ENCODE peak calls at places on chromosomes 16 and 17, in nine cellular contexts. One of them, this sample, is unnamed.

GRCh38 chr16:25110392-25110947 is 1.1 kb upstream of the LCMT1 start:
- DNase-seq in transverse colon: peak; percentile 24
- DNase-seq in stomach: no peak
- DNase-seq in esophagus muscularis mucosa: no peak
- DNase-seq in HCT116: no peak
- DNase-seq in breast epithelium: no peak
- DNase-seq in suprapubic skin: no peak
- DNase-seq in SK-N-SH: no peak
- DNase-seq in upper lobe of left lung: no peak
- DNase-seq in this sample: no peak

GRCh38 chr16:48818257-48818656 is 208.3 kb upstream of the N4BP1 start:
- DNase-seq in transverse colon: no peak
- DNase-seq in stomach: no peak
- DNase-seq in upper lobe of left lung: no peak
- DNase-seq in esophagus muscularis mucosa: peak; percentile 90
- DNase-seq in breast epithelium: no peak
- DNase-seq in suprapubic skin: no peak
- DNase-seq in HCT116: no peak
- DNase-seq in SK-N-SH: no peak
- DNase-seq in this sample: no peak

GRCh38 chr17:40937384-40937819 is at the start of gene KRT23:
- DNase-seq in esophagus muscularis mucosa: no peak
- DNase-seq in suprapubic skin: no peak
- DNase-seq in upper lobe of left lung: no peak
- DNase-seq in stomach: peak; percentile 32
- DNase-seq in SK-N-SH: no peak
- DNase-seq in transverse colon: no peak
- DNase-seq in breast epithelium: peak; percentile 72
- DNase-seq in HCT116: no peak
- DNase-seq in this sample: no peak

GRCh38 chr17:75516619-75517276 is 420 bp downstream of the TSEN54 start:
- DNase-seq in breast epithelium: no peak
- DNase-seq in stomach: no peak
- DNase-seq in esophagus muscularis mucosa: no peak
- DNase-seq in HCT116: no peak
- DNase-seq in transverse colon: peak; percentile 41
- DNase-seq in suprapubic skin: no peak
- DNase-seq in upper lobe of left lung: no peak
- DNase-seq in SK-N-SH: no peak
- DNase-seq in this sample: peak; percentile 91

GRCh38 chr17:16171613-16172012 is 43.7 kb downstream of the NCOR1 start:
- DNase-seq in suprapubic skin: no peak
- DNase-seq in HCT116: no peak
- DNase-seq in esophagus muscularis mucosa: no peak
- DNase-seq in stomach: peak; percentile 63
- DNase-seq in SK-N-SH: no peak
- DNase-seq in upper lobe of left lung: peak; percentile 36
- DNase-seq in breast epithelium: no peak
- DNase-seq in transverse colon: no peak
- DNase-seq in this sample: no peak

GRCh38 chr16:8626946-8627345 is 5.4 kb downstream of the METTL22 start:
- DNase-seq in upper lobe of left lung: no peak
- DNase-seq in stomach: no peak
- DNase-seq in breast epithelium: no peak
- DNase-seq in esophagus muscularis mucosa: no peak
- DNase-seq in SK-N-SH: no peak
- DNase-seq in suprapubic skin: no peak
- DNase-seq in HCT116: no peak
- DNase-seq in transverse colon: no peak
- DNase-seq in this sample: peak; percentile 52

GRCh38 chr16:3656491-3657468 is 2.3 kb downstream of the DNASE1 start:
- DNase-seq in breast epithelium: no peak
- DNase-seq in HCT116: no peak
- DNase-seq in stomach: no peak
- DNase-seq in transverse colon: no peak
- DNase-seq in SK-N-SH: no peak
- DNase-seq in esophagus muscularis mucosa: no peak
- DNase-seq in upper lobe of left lung: no peak
- DNase-seq in suprapubic skin: peak; percentile 55
- DNase-seq in this sample: peak; percentile 56

GRCh38 chr17:50621562-50621961 is 13.1 kb upstream of the ABCC3 start:
- DNase-seq in breast epithelium: no peak
- DNase-seq in HCT116: no peak
- DNase-seq in transverse colon: no peak
- DNase-seq in esophagus muscularis mucosa: no peak
- DNase-seq in SK-N-SH: peak; percentile 73
- DNase-seq in suprapubic skin: no peak
- DNase-seq in upper lobe of left lung: peak; percentile 32
- DNase-seq in stomach: no peak
- DNase-seq in this sample: no peak

GRCh38 chr17:56597495-56597990 is 4.0 kb downstream of the NOG start:
- DNase-seq in HCT116: no peak
- DNase-seq in SK-N-SH: peak; percentile 56
- DNase-seq in upper lobe of left lung: no peak
- DNase-seq in stomach: no peak
- DNase-seq in breast epithelium: no peak
- DNase-seq in transverse colon: no peak
- DNase-seq in esophagus muscularis mucosa: no peak
- DNase-seq in suprapubic skin: no peak
- DNase-seq in this sample: no peak

GRCh38 chr16:56181401-56181800 is 9.9 kb upstream of the GNAO1 start:
- DNase-seq in esophagus muscularis mucosa: no peak
- DNase-seq in suprapubic skin: no peak
- DNase-seq in upper lobe of left lung: no peak
- DNase-seq in SK-N-SH: no peak
- DNase-seq in HCT116: no peak
- DNase-seq in transverse colon: no peak
- DNase-seq in stomach: no peak
- DNase-seq in breast epithelium: no peak
- DNase-seq in this sample: no peak

GRCh38 chr16:81732699-81733098 is 46.4 kb upstream of the PLCG2 start:
- DNase-seq in upper lobe of left lung: no peak
- DNase-seq in stomach: no peak
- DNase-seq in breast epithelium: no peak
- DNase-seq in transverse colon: no peak
- DNase-seq in HCT116: no peak
- DNase-seq in esophagus muscularis mucosa: no peak
- DNase-seq in SK-N-SH: no peak
- DNase-seq in suprapubic skin: no peak
- DNase-seq in this sample: no peak

GRCh38 chr17:57602896-57603295 is 142.2 kb downstream of the CCDC182 start:
- DNase-seq in SK-N-SH: no peak
- DNase-seq in suprapubic skin: no peak
- DNase-seq in transverse colon: no peak
- DNase-seq in HCT116: no peak
- DNase-seq in upper lobe of left lung: no peak
- DNase-seq in stomach: no peak
- DNase-seq in esophagus muscularis mucosa: no peak
- DNase-seq in breast epithelium: no peak
- DNase-seq in this sample: no peak

GRCh38 chr16:58127634-58128033 is 1.5 kb downstream of the CFAP20 start:
- DNase-seq in breast epithelium: no peak
- DNase-seq in HCT116: no peak
- DNase-seq in upper lobe of left lung: no peak
- DNase-seq in SK-N-SH: no peak
- DNase-seq in transverse colon: no peak
- DNase-seq in stomach: no peak
- DNase-seq in esophagus muscularis mucosa: no peak
- DNase-seq in suprapubic skin: no peak
- DNase-seq in this sample: no peak
- H3K4me3 ChIP-seq in breast epithelium: peak overlapping the region; percentile 97
- H3K4me3 ChIP-seq in HCT116: peak overlapping the region; percentile 94
- H3K4me3 ChIP-seq in upper lobe of left lung: peak overlapping the region; percentile 93
- H3K4me3 ChIP-seq in SK-N-SH: peak overlapping the region; percentile 92
- H3K4me3 ChIP-seq in transverse colon: no peak overlapping the region
- H3K4me3 ChIP-seq in stomach: peak overlapping the region; percentile 93
- H3K4me3 ChIP-seq in esophagus muscularis mucosa: peak overlapping the region; percentile 94
- H3K4me3 ChIP-seq in suprapubic skin: peak overlapping the region; percentile 89
- H3K4me3 ChIP-seq in this sample: peak overlapping the region; percentile 92

DNA sequence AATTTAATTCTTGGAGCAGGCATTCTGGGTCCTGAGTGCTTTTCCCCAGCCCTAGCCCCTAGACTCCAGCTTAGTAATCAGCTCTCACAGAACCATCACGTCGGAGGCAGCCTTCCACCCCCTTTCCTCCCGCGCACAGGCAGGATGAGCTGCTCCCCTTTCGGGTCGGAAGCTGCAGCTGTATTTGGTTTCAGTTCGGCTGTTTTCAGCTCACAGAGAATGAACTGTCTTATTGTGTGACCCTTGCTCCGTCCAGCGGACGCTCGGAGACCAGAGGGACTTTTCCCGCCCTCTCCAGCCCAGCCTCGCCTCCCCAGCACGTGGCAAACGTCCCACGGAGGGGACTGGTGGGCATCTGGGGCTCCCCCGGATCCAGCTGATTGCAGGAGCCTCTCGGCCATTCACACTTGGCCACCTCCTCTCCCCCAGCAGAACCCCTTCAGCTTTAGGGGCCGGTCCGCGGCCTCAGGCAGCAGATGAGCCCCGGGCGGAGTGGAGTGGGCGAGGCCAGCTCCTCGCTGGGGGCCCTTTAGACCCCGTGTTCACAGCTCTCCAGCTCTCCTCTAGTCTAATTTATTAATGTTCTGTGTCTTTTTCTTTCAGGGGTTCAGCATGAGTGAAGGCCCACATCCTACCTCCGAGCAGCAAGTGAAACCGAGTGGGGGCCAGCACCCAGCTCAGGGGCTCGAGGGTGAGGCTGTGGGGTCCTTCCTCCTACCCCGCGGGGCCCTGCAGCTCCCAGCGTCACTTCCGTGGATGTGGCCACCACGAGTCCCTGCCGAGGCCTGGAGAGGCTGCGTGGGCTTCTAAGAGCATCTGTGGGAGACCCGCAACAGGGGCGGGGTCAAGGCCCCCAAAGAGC is 863 bp upstream of the UTS2R start:
- DNase-seq in stomach: no peak
- DNase-seq in breast epithelium: no peak
- DNase-seq in HCT116: no peak
- DNase-seq in SK-N-SH: peak; percentile 51
- DNase-seq in suprapubic skin: no peak
- DNase-seq in upper lobe of left lung: no peak
- DNase-seq in esophagus muscularis mucosa: no peak
- DNase-seq in transverse colon: peak; percentile 52
- DNase-seq in this sample: no peak
- TF ChIP-seq POLR2AphosphoS5 in stomach: no peak
- TF ChIP-seq POLR2AphosphoS5 in breast epithelium: no peak
- TF ChIP-seq POLR2AphosphoS5 in HCT116: no peak
- TF ChIP-seq POLR2AphosphoS5 in SK-N-SH: no peak
- TF ChIP-seq POLR2AphosphoS5 in suprapubic skin: no peak
- TF ChIP-seq POLR2AphosphoS5 in upper lobe of left lung: no peak
- TF ChIP-seq POLR2AphosphoS5 in esophagus muscularis mucosa: no peak
- TF ChIP-seq POLR2AphosphoS5 in transverse colon: no peak
- TF ChIP-seq POLR2AphosphoS5 in this sample: no peak

GRCh38 chr17:61411114-61411943 is 11.7 kb downstream of the TBX2 start:
- DNase-seq in SK-N-SH: peak; percentile 79
- DNase-seq in transverse colon: peak; percentile 60
- DNase-seq in upper lobe of left lung: no peak
- DNase-seq in HCT116: no peak
- DNase-seq in breast epithelium: peak; percentile 62
- DNase-seq in stomach: peak; percentile 51
- DNase-seq in esophagus muscularis mucosa: no peak
- DNase-seq in suprapubic skin: peak; percentile 72
- DNase-seq in this sample: peak; percentile 85
- TF ChIP-seq CTCF in SK-N-SH: peak; percentile 34
- TF ChIP-seq CTCF in transverse colon: no peak
- TF ChIP-seq CTCF in upper lobe of left lung: no peak
- TF ChIP-seq CTCF in HCT116: no peak
- TF ChIP-seq CTCF in breast epithelium: no peak
- TF ChIP-seq CTCF in stomach: no peak
- TF ChIP-seq CTCF in esophagus muscularis mucosa: no peak
- TF ChIP-seq CTCF in suprapubic skin: peak; percentile 4
- TF ChIP-seq CTCF in this sample: no peak

DNA sequence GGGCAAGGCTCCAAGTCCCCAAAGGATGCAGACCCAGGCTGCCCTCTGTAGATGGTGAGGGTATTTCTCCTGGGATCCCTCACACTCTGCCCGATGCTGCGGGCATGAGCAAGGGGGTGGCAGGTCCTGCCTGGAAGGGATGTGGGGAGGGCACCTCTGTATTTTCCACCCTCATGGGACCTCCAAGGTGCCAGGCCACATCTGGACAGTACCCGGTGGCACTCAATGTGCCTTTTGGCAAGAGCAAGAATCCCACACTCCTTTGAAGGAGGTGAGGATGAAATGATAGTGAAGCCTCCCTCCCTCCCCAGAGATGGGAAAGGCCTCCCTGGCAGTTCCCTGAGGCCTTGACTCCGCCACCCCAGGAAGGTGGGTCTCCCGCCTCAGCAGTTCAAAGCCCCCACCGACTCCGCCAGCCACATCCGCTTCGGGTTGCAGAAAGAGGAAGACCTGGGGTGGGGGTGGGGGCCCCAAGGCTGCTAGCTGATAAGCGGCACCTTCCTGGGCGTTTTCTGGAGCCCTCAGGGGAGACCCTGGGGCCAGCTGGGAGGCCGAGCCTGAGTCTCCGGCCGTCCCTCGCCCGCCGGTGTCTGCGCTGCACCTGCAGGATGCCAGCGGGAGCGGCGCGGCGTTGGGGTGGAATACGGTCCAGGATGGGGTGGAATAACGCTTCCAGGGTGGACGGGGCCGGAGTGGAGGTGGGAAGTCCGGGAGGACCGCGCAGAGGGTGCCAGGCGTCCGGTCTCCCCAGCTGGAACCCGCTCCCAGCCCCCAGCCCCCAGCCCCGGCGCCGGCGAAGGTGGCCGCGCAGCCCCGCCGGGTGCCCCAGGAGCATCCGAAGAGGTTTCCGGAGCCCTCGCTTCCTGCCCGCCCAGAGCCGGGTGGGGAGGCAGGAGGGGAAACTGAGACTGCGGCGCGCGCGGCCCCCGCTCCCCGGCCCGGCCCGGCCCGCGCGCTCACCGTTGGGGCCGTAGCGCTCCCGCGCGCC is 729 bp downstream of the ATP2A3 start:
- DNase-seq in upper lobe of left lung: peak; percentile 64
- DNase-seq in esophagus muscularis mucosa: no peak
- DNase-seq in HCT116: no peak
- DNase-seq in SK-N-SH: peak; percentile 54
- DNase-seq in suprapubic skin: no peak
- DNase-seq in breast epithelium: no peak
- DNase-seq in transverse colon: peak; percentile 73
- DNase-seq in stomach: peak; percentile 51
- DNase-seq in this sample: peak; percentile 96
- H3K4me3 ChIP-seq in upper lobe of left lung: peak overlapping the region; percentile 68
- H3K4me3 ChIP-seq in esophagus muscularis mucosa: peak overlapping the region; percentile 59
- H3K4me3 ChIP-seq in HCT116: peak overlapping the region; percentile 53
- H3K4me3 ChIP-seq in SK-N-SH: no peak overlapping the region
- H3K4me3 ChIP-seq in suprapubic skin: peak overlapping the region; percentile 56
- H3K4me3 ChIP-seq in breast epithelium: peak overlapping the region; percentile 69
- H3K4me3 ChIP-seq in transverse colon: peak overlapping the region; percentile 53
- H3K4me3 ChIP-seq in stomach: peak overlapping the region; percentile 52
- H3K4me3 ChIP-seq in this sample: peak overlapping the region; percentile 82

DNA sequence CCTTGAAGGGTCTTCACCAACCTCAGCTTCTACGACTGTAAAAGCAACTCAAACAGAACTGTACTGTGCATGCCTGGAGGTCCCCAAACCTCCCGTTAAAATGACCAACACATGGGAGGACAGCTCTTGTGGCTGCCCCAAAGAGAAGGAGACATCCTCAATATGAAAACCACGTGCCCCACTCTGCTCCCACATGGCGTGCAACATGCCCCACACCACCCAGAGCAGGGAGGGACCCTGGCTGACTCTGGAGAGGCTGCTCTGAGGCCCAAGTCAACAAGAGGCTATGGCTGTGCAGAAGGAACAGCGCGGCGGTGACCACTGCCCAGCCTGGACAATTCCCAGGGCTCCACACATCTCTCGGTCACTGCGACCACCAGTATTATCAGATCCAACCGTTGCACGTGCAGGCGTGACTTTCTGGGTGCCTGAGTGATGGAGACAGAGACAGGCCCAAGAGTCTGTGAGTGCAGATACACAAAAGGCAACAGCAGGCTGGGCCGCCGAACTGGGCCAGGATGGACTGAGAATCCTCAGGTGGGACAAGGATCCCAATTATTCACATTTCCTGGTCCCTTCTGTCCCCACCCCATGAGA is 1.4 kb downstream of the PLD6 start:
- DNase-seq in esophagus muscularis mucosa: no peak
- DNase-seq in stomach: no peak
- DNase-seq in upper lobe of left lung: no peak
- DNase-seq in transverse colon: no peak
- DNase-seq in breast epithelium: no peak
- DNase-seq in suprapubic skin: no peak
- DNase-seq in SK-N-SH: no peak
- DNase-seq in HCT116: no peak
- DNase-seq in this sample: no peak
- TF ChIP-seq POLR2AphosphoS5 in esophagus muscularis mucosa: no peak
- TF ChIP-seq POLR2AphosphoS5 in stomach: no peak
- TF ChIP-seq POLR2AphosphoS5 in upper lobe of left lung: no peak
- TF ChIP-seq POLR2AphosphoS5 in transverse colon: no peak
- TF ChIP-seq POLR2AphosphoS5 in breast epithelium: no peak
- TF ChIP-seq POLR2AphosphoS5 in suprapubic skin: no peak
- TF ChIP-seq POLR2AphosphoS5 in SK-N-SH: no peak
- TF ChIP-seq POLR2AphosphoS5 in HCT116: no peak
- TF ChIP-seq POLR2AphosphoS5 in this sample: no peak

This sample was measured in spleen.